ENCODE peak calls at places on chromosomes 4 and X, in four cellular contexts. One of them, this sample, is unnamed.

GRCh38 chr4:150217804-150218203 is 139.6 kb downstream of the DCLK2 start:
- DNase-seq in OCI-LY7: no peak
- DNase-seq in A549: no peak
- DNase-seq in CD4-positive, alpha-beta T cell: no peak
- DNase-seq in this sample: no peak

GRCh38 chr4:159146007-159146330 is 43.1 kb downstream of the RAPGEF2 start:
- DNase-seq in CD4-positive, alpha-beta T cell: no peak
- DNase-seq in OCI-LY7: no peak
- DNase-seq in A549: no peak
- DNase-seq in this sample: no peak

GRCh38 chr4:139329665-139330200 is 27.5 kb upstream of the NDUFC1 start:
- DNase-seq in A549: no peak
- DNase-seq in CD4-positive, alpha-beta T cell: no peak
- DNase-seq in OCI-LY7: peak; percentile 14
- DNase-seq in this sample: no peak

GRCh38 chr4:97432551-97432950 is 710.7 kb downstream of the STPG2 start:
- DNase-seq in OCI-LY7: no peak
- DNase-seq in CD4-positive, alpha-beta T cell: no peak
- DNase-seq in A549: no peak
- DNase-seq in this sample: no peak

GRCh38 chr4:157983300-157983699 is 189.5 kb downstream of the GASK1B start:
- DNase-seq in OCI-LY7: no peak
- DNase-seq in CD4-positive, alpha-beta T cell: no peak
- DNase-seq in A549: no peak
- DNase-seq in this sample: no peak

GRCh38 chr4:78556655-78557054 is 5.1 kb downstream of the ANXA3 start:
- DNase-seq in CD4-positive, alpha-beta T cell: no peak
- DNase-seq in A549: no peak
- DNase-seq in OCI-LY7: no peak
- DNase-seq in this sample: no peak

GRCh38 chr4:127209580-127210095 is 423.1 kb upstream of the INTU start:
- DNase-seq in A549: no peak
- DNase-seq in OCI-LY7: no peak
- DNase-seq in CD4-positive, alpha-beta T cell: no peak
- DNase-seq in this sample: no peak

GRCh38 chrX:46649421-46650260 is 76.1 kb downstream of the CHST7 start:
- DNase-seq in CD4-positive, alpha-beta T cell: no peak
- DNase-seq in A549: no peak
- DNase-seq in OCI-LY7: peak; percentile 32
- DNase-seq in this sample: peak; percentile 46

GRCh38 chrX:100880368-100880767 is 6.2 kb upstream of the NOX1 start:
- DNase-seq in CD4-positive, alpha-beta T cell: no peak
- DNase-seq in OCI-LY7: no peak
- DNase-seq in A549: peak; percentile 26
- DNase-seq in this sample: no peak

GRCh38 chrX:133958997-133959688 is 26.3 kb downstream of the GPC3 start:
- DNase-seq in CD4-positive, alpha-beta T cell: no peak
- DNase-seq in A549: no peak
- DNase-seq in OCI-LY7: no peak
- DNase-seq in this sample: no peak

GRCh38 chrX:107669885-107670628 is 41.7 kb downstream of the PRPS1 start:
- DNase-seq in OCI-LY7: no peak
- DNase-seq in CD4-positive, alpha-beta T cell: no peak
- DNase-seq in A549: no peak
- DNase-seq in this sample: no peak

GRCh38 chr4:75653845-75654503 is 19.2 kb downstream of the G3BP2 start:
- DNase-seq in OCI-LY7: no peak
- DNase-seq in A549: peak; percentile 53
- DNase-seq in CD4-positive, alpha-beta T cell: no peak
- DNase-seq in this sample: no peak

GRCh38 chrX:1914606-1915365 is 299.9 kb downstream of the ASMT start:
- DNase-seq in OCI-LY7: no peak
- DNase-seq in A549: peak; percentile 42
- DNase-seq in CD4-positive, alpha-beta T cell: no peak
- DNase-seq in this sample: no peak

GRCh38 chrX:53682885-53683555 is 3.5 kb downstream of the HUWE1 start:
- DNase-seq in OCI-LY7: peak; percentile 65
- DNase-seq in CD4-positive, alpha-beta T cell: no peak
- DNase-seq in A549: peak; percentile 79
- DNase-seq in this sample: no peak

DNA sequence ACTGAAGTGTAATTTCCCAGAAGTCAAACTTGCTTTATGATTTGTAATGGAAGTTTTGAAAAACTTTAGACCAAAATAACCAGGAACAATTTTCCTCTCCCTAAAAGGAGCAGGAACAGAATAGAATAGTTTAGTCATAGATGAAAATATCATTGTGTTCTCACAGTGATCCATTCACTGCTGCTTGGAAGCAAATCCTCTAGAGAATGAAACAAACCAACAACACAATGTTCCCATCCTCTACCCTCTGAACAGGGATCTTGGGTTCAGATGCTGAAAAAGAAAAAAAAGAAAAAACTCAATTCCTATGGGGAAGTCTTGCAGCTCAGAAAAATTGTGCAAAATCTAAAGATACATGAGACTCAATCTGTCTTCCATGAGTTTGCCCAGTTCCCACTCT is 12.2 kb downstream of the DSPP start:
- DNase-seq in CD4-positive, alpha-beta T cell: no peak
- DNase-seq in OCI-LY7: no peak
- DNase-seq in A549: no peak
- DNase-seq in this sample: no peak
- H3K27ac ChIP-seq in CD4-positive, alpha-beta T cell: no peak overlapping the region
- H3K27ac ChIP-seq in OCI-LY7: no peak overlapping the region
- H3K27ac ChIP-seq in A549: no peak overlapping the region
- H3K27ac ChIP-seq in this sample: no peak overlapping the region

DNA sequence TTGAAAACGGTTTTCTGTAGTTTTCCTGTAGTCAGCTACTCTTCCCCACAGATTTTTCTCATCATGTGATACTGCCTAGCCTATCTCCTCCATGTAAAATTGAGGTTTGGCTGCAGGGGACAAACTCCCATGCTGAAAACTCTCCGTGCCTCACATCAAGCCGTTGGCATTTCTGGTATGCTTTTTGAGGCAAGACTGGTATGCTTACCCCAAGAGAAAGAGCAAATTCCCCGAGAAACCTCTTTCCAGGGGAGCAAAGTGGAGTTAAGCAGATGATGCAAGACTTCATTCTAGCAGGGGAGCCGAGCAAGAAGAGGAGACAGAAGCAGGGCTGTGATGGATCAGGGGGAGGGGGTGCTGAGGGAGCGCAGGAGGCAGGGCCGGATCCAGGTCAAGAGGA is 4.8 kb downstream of the SOWAHD start:
- DNase-seq in A549: no peak
- DNase-seq in CD4-positive, alpha-beta T cell: no peak
- DNase-seq in OCI-LY7: no peak
- DNase-seq in this sample: no peak
- H3K27ac ChIP-seq in A549: peak overlapping the region; percentile 66
- H3K27ac ChIP-seq in CD4-positive, alpha-beta T cell: no peak overlapping the region
- H3K27ac ChIP-seq in OCI-LY7: no peak overlapping the region
- H3K27ac ChIP-seq in this sample: no peak overlapping the region

GRCh38 chrX:6005856-6006255 is 222.8 kb downstream of the NLGN4X start:
- DNase-seq in A549: no peak
- DNase-seq in CD4-positive, alpha-beta T cell: no peak
- DNase-seq in OCI-LY7: no peak
- DNase-seq in this sample: no peak

GRCh38 chrX:5998901-5999300 is 229.8 kb downstream of the NLGN4X start:
- DNase-seq in CD4-positive, alpha-beta T cell: no peak
- DNase-seq in A549: no peak
- DNase-seq in OCI-LY7: no peak
- DNase-seq in this sample: no peak

GRCh38 chrX:6002056-6002455 is 226.6 kb downstream of the NLGN4X start:
- DNase-seq in CD4-positive, alpha-beta T cell: no peak
- DNase-seq in OCI-LY7: no peak
- DNase-seq in A549: no peak
- DNase-seq in this sample: no peak

GRCh38 chrX:6004529-6004928 is 224.1 kb downstream of the NLGN4X start:
- DNase-seq in CD4-positive, alpha-beta T cell: no peak
- DNase-seq in A549: no peak
- DNase-seq in OCI-LY7: no peak
- DNase-seq in this sample: no peak
- H3K27ac ChIP-seq in CD4-positive, alpha-beta T cell: no peak overlapping the region
- H3K27ac ChIP-seq in A549: no peak overlapping the region
- H3K27ac ChIP-seq in OCI-LY7: no peak overlapping the region
- H3K27ac ChIP-seq in this sample: no peak overlapping the region

DNA sequence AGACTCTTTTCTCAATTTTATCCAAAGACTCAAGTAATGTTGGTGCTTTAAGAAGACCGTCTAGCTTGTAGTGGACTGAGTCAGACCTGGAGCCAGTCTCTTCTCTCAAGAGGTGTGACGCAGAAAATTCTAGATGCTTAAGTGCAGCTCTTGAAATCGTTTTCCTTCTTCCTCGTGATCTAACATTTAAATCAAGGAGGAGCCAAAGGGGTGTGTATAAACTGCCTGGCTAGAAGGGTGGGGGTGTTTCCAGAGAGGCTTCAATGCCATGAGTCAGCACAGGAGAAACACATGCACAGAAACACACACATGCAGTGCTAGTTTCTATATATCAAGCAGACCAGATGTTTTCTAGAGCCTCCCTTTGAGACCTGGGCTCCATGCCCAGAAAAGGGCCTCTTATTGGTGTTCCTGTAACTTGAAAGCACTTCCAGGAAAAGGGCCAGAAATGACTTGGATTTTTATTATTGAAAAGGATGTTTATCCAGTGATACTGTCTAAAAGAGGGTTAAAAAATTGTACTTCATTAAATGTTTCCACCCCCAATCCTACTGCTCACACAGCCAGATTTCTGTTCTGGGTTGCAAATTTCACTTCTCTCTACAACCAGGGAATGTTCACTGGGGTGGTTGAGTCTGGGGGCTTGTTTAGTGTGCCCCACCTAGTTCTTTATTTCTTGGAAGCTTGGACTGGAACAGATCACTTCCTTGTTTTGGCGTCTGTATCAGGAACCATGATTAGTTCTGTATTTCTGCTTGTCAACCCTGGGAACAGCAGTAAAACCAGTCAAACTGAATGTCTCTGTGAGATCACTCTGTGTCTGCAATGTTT is at the start of gene CLIC2:
- DNase-seq in OCI-LY7: no peak
- DNase-seq in A549: peak; percentile 3
- DNase-seq in CD4-positive, alpha-beta T cell: no peak
- DNase-seq in this sample: peak; percentile 41
- H3K27ac ChIP-seq in OCI-LY7: no peak within 1 kb of the TSS
- H3K27ac ChIP-seq in A549: no peak within 1 kb of the TSS
- H3K27ac ChIP-seq in CD4-positive, alpha-beta T cell: no peak within 1 kb of the TSS
- H3K27ac ChIP-seq in this sample: peak within 1 kb of the TSS; percentile 34

DNA sequence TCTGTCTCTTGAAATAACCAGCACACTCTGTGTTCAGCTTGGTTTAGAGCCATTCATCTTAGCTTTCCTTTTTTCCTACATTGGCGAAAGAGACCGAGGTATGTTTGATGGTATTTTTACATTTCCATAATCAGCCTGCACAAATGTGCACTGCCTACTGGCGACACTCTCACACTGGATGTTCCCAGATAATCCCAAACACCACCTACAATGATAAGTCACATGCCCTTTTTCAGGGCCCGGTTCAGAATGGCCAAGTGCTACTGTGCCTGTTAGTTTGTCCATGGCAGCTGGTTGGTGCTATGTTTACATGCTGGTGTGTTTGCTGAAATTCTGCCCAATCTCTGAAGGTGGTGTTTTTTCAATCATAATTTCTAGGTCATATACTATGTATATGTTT is 80.8 kb upstream of the NR3C2 start:
- DNase-seq in OCI-LY7: no peak
- DNase-seq in CD4-positive, alpha-beta T cell: no peak
- DNase-seq in A549: no peak
- DNase-seq in this sample: no peak
- H3K27ac ChIP-seq in OCI-LY7: no peak overlapping the region
- H3K27ac ChIP-seq in CD4-positive, alpha-beta T cell: no peak overlapping the region
- H3K27ac ChIP-seq in A549: no peak overlapping the region
- H3K27ac ChIP-seq in this sample: no peak overlapping the region

GRCh38 chrX:11967986-11968385 is 170.3 kb upstream of the FRMPD4 start:
- DNase-seq in CD4-positive, alpha-beta T cell: no peak
- DNase-seq in A549: peak; percentile 73
- DNase-seq in OCI-LY7: no peak
- DNase-seq in this sample: no peak
- H3K27ac ChIP-seq in CD4-positive, alpha-beta T cell: no peak overlapping the region
- H3K27ac ChIP-seq in A549: peak overlapping the region; percentile 75
- H3K27ac ChIP-seq in OCI-LY7: no peak overlapping the region
- H3K27ac ChIP-seq in this sample: no peak overlapping the region

DNA sequence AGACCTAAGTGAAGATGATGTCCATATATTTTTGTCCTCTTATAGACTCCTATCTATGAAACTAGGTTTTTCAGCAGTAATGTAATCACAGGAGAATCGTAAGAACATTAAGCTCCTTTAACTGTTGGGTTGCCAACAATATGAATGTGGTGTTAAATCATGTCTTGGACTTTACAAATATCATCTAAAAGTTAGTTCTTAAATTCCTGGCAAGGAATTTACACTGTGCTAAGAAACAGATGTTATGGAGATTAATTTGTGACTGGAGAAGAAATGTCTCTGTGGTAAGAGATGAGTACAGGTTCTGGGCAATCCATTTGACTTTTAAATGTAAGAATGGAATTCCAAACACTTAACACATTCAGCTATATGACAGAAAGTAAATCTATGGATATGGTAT is 34.6 kb downstream of the CNKSR2 start:
- DNase-seq in OCI-LY7: no peak
- DNase-seq in CD4-positive, alpha-beta T cell: no peak
- DNase-seq in A549: no peak
- DNase-seq in this sample: no peak
- H3K27ac ChIP-seq in OCI-LY7: no peak overlapping the region
- H3K27ac ChIP-seq in CD4-positive, alpha-beta T cell: no peak overlapping the region
- H3K27ac ChIP-seq in A549: no peak overlapping the region
- H3K27ac ChIP-seq in this sample: no peak overlapping the region

GRCh38 chrX:10050481-10050880 is 83.3 kb downstream of the CLDN34 start:
- DNase-seq in CD4-positive, alpha-beta T cell: no peak
- DNase-seq in OCI-LY7: no peak
- DNase-seq in A549: no peak
- DNase-seq in this sample: no peak
- H3K27ac ChIP-seq in CD4-positive, alpha-beta T cell: no peak overlapping the region
- H3K27ac ChIP-seq in OCI-LY7: no peak overlapping the region
- H3K27ac ChIP-seq in A549: peak overlapping the region; percentile 37
- H3K27ac ChIP-seq in this sample: no peak overlapping the region

This sample was measured in ovary.